ENCODE peak calls at places on chromosomes 6 and 20, in six cellular contexts. One of them, this sample, is unnamed.

GRCh38 chr20:50468378-50468798 is 41.8 kb upstream of the PTPN1 start:
- DNase-seq in occipital lobe: no peak
- DNase-seq in GM03348: no peak
- DNase-seq in cerebellum: no peak
- DNase-seq in CD8-positive, alpha-beta T cell: no peak
- DNase-seq in stimulated activated CD8-positive, alpha-beta memory T cell treated with anti-CD3 and anti-CD28 coated beads, Interleukin-4, amount 100 ng/mL, for 1 hour: no peak
- DNase-seq in this sample: no peak

GRCh38 chr6:125367036-125367782 is 65.4 kb upstream of the HDDC2 start:
- DNase-seq in occipital lobe: no peak
- DNase-seq in GM03348: no peak
- DNase-seq in cerebellum: no peak
- DNase-seq in CD8-positive, alpha-beta T cell: no peak
- DNase-seq in stimulated activated CD8-positive, alpha-beta memory T cell treated with anti-CD3 and anti-CD28 coated beads, Interleukin-4, amount 100 ng/mL, for 1 hour: no peak
- DNase-seq in this sample: no peak

GRCh38 chr20:12036142-12036541 is 118.4 kb downstream of the BTBD3 start:
- DNase-seq in occipital lobe: no peak
- DNase-seq in GM03348: no peak
- DNase-seq in cerebellum: no peak
- DNase-seq in CD8-positive, alpha-beta T cell: no peak
- DNase-seq in stimulated activated CD8-positive, alpha-beta memory T cell treated with anti-CD3 and anti-CD28 coated beads, Interleukin-4, amount 100 ng/mL, for 1 hour: no peak
- DNase-seq in this sample: no peak

GRCh38 chr6:130906736-130907381 is 79.7 kb downstream of the SMLR1 start:
- DNase-seq in occipital lobe: no peak
- DNase-seq in GM03348: peak
- DNase-seq in cerebellum: no peak
- DNase-seq in CD8-positive, alpha-beta T cell: no peak
- DNase-seq in stimulated activated CD8-positive, alpha-beta memory T cell treated with anti-CD3 and anti-CD28 coated beads, Interleukin-4, amount 100 ng/mL, for 1 hour: no peak
- DNase-seq in this sample: peak

GRCh38 chr6:15025416-15025815 is 220.5 kb upstream of the JARID2 start:
- DNase-seq in occipital lobe: no peak
- DNase-seq in GM03348: no peak
- DNase-seq in cerebellum: no peak
- DNase-seq in CD8-positive, alpha-beta T cell: no peak
- DNase-seq in stimulated activated CD8-positive, alpha-beta memory T cell treated with anti-CD3 and anti-CD28 coated beads, Interleukin-4, amount 100 ng/mL, for 1 hour: no peak
- DNase-seq in this sample: no peak

GRCh38 chr6:54992789-54993188 is 146.2 kb downstream of the FAM83B start:
- DNase-seq in occipital lobe: no peak
- DNase-seq in GM03348: no peak
- DNase-seq in cerebellum: no peak
- DNase-seq in CD8-positive, alpha-beta T cell: no peak
- DNase-seq in stimulated activated CD8-positive, alpha-beta memory T cell treated with anti-CD3 and anti-CD28 coated beads, Interleukin-4, amount 100 ng/mL, for 1 hour: no peak
- DNase-seq in this sample: no peak

GRCh38 chr6:152635949-152636674 is 1.1 kb downstream of the SYNE1 start:
- DNase-seq in occipital lobe: peak
- DNase-seq in GM03348: peak
- DNase-seq in cerebellum: peak
- DNase-seq in CD8-positive, alpha-beta T cell: peak
- DNase-seq in stimulated activated CD8-positive, alpha-beta memory T cell treated with anti-CD3 and anti-CD28 coated beads, Interleukin-4, amount 100 ng/mL, for 1 hour: no peak
- DNase-seq in this sample: peak

GRCh38 chr6:87848616-87849015 is 146.6 kb upstream of the AKIRIN2 start:
- DNase-seq in occipital lobe: no peak
- DNase-seq in GM03348: no peak
- DNase-seq in cerebellum: no peak
- DNase-seq in CD8-positive, alpha-beta T cell: no peak
- DNase-seq in stimulated activated CD8-positive, alpha-beta memory T cell treated with anti-CD3 and anti-CD28 coated beads, Interleukin-4, amount 100 ng/mL, for 1 hour: no peak
- DNase-seq in this sample: no peak

GRCh38 chr20:3997446-3997845 is 17.9 kb downstream of the RNF24 start:
- DNase-seq in occipital lobe: no peak
- DNase-seq in GM03348: no peak
- DNase-seq in cerebellum: no peak
- DNase-seq in CD8-positive, alpha-beta T cell: no peak
- DNase-seq in stimulated activated CD8-positive, alpha-beta memory T cell treated with anti-CD3 and anti-CD28 coated beads, Interleukin-4, amount 100 ng/mL, for 1 hour: no peak
- DNase-seq in this sample: no peak

This sample was measured in AG20443.